ENCODE peak calls at places on chromosomes 5 and 9, in seven cellular contexts. One of them, this sample, is unnamed.

GRCh38 chr9:112890106-112891081 is at the start of gene SLC46A2:
- DNase-seq in heart left ventricle: peak
- DNase-seq in K562: no peak
- DNase-seq in IMR-90: no peak
- DNase-seq in A549: no peak
- DNase-seq in upper lobe of left lung: peak
- DNase-seq in right lobe of liver: peak
- DNase-seq in this sample: no peak

GRCh38 chr5:166436857-166437256 is 1854.6 kb upstream of the WWC1 start:
- DNase-seq in heart left ventricle: no peak
- DNase-seq in K562: no peak
- DNase-seq in IMR-90: no peak
- DNase-seq in A549: no peak
- DNase-seq in upper lobe of left lung: no peak
- DNase-seq in right lobe of liver: no peak
- DNase-seq in this sample: no peak

GRCh38 chr9:78606011-78606410 is 309.1 kb downstream of the PSAT1 start:
- DNase-seq in heart left ventricle: no peak
- DNase-seq in K562: no peak
- DNase-seq in IMR-90: peak
- DNase-seq in A549: no peak
- DNase-seq in upper lobe of left lung: no peak
- DNase-seq in right lobe of liver: no peak
- DNase-seq in this sample: no peak

GRCh38 chr5:60896991-60897390 is 47.9 kb downstream of the ERCC8 start:
- DNase-seq in heart left ventricle: no peak
- DNase-seq in K562: no peak
- DNase-seq in IMR-90: no peak
- DNase-seq in A549: no peak
- DNase-seq in upper lobe of left lung: no peak
- DNase-seq in right lobe of liver: no peak
- DNase-seq in this sample: no peak

GRCh38 chr5:178279026-178279722 is 46.6 kb upstream of the PHYKPL start:
- DNase-seq in heart left ventricle: peak
- DNase-seq in K562: no peak
- DNase-seq in IMR-90: no peak
- DNase-seq in A549: no peak
- DNase-seq in upper lobe of left lung: no peak
- DNase-seq in right lobe of liver: no peak
- DNase-seq in this sample: no peak

GRCh38 chr9:98533866-98534265 is 174.9 kb downstream of the GABBR2 start:
- DNase-seq in heart left ventricle: no peak
- DNase-seq in K562: no peak
- DNase-seq in IMR-90: no peak
- DNase-seq in A549: no peak
- DNase-seq in upper lobe of left lung: no peak
- DNase-seq in right lobe of liver: no peak
- DNase-seq in this sample: no peak

GRCh38 chr9:136577941-136578619 is 32.2 kb upstream of the NOTCH1 start:
- DNase-seq in heart left ventricle: peak
- DNase-seq in K562: no peak
- DNase-seq in IMR-90: no peak
- DNase-seq in A549: no peak
- DNase-seq in upper lobe of left lung: peak
- DNase-seq in right lobe of liver: no peak
- DNase-seq in this sample: no peak

GRCh38 chr5:16147179-16147900 is 32.3 kb downstream of the MARCHF11 start:
- DNase-seq in heart left ventricle: no peak
- DNase-seq in K562: no peak
- DNase-seq in IMR-90: no peak
- DNase-seq in A549: no peak
- DNase-seq in upper lobe of left lung: no peak
- DNase-seq in right lobe of liver: no peak
- DNase-seq in this sample: no peak

GRCh38 chr9:105712773-105713172 is 18.4 kb downstream of the TMEM38B start:
- DNase-seq in heart left ventricle: no peak
- DNase-seq in K562: no peak
- DNase-seq in IMR-90: no peak
- DNase-seq in A549: no peak
- DNase-seq in upper lobe of left lung: peak
- DNase-seq in right lobe of liver: peak
- DNase-seq in this sample: no peak

GRCh38 chr9:88586452-88586851 is 51.5 kb downstream of the NXNL2 start:
- DNase-seq in heart left ventricle: no peak
- DNase-seq in K562: no peak
- DNase-seq in IMR-90: no peak
- DNase-seq in A549: no peak
- DNase-seq in upper lobe of left lung: no peak
- DNase-seq in right lobe of liver: no peak
- DNase-seq in this sample: no peak

GRCh38 chr5:115313052-115313451 is 16.6 kb upstream of the CCDC112 start:
- DNase-seq in heart left ventricle: no peak
- DNase-seq in K562: no peak
- DNase-seq in IMR-90: no peak
- DNase-seq in A549: no peak
- DNase-seq in upper lobe of left lung: no peak
- DNase-seq in right lobe of liver: no peak
- DNase-seq in this sample: no peak

GRCh38 chr5:106827061-106827460 is 843.7 kb downstream of the EFNA5 start:
- DNase-seq in heart left ventricle: no peak
- DNase-seq in K562: no peak
- DNase-seq in IMR-90: peak
- DNase-seq in A549: no peak
- DNase-seq in upper lobe of left lung: no peak
- DNase-seq in right lobe of liver: no peak
- DNase-seq in this sample: no peak

GRCh38 chr5:618450-618849 is 6.3 kb downstream of the CEP72 start:
- DNase-seq in heart left ventricle: no peak
- DNase-seq in K562: no peak
- DNase-seq in IMR-90: no peak
- DNase-seq in A549: no peak
- DNase-seq in upper lobe of left lung: no peak
- DNase-seq in right lobe of liver: no peak
- DNase-seq in this sample: no peak

GRCh38 chr9:135248111-135248510 is 160.6 kb downstream of the OLFM1 start:
- DNase-seq in heart left ventricle: peak
- DNase-seq in K562: no peak
- DNase-seq in IMR-90: no peak
- DNase-seq in A549: no peak
- DNase-seq in upper lobe of left lung: no peak
- DNase-seq in right lobe of liver: no peak
- DNase-seq in this sample: no peak

GRCh38 chr5:139763584-139764249 is 31.9 kb upstream of the PSD2 start:
- DNase-seq in heart left ventricle: no peak
- DNase-seq in K562: no peak
- DNase-seq in IMR-90: no peak
- DNase-seq in A549: no peak
- DNase-seq in upper lobe of left lung: no peak
- DNase-seq in right lobe of liver: no peak
- DNase-seq in this sample: no peak

GRCh38 chr5:73764586-73764985 is 138.6 kb downstream of the ARHGEF28 start:
- DNase-seq in heart left ventricle: no peak
- DNase-seq in K562: no peak
- DNase-seq in IMR-90: peak
- DNase-seq in A549: peak
- DNase-seq in upper lobe of left lung: no peak
- DNase-seq in right lobe of liver: no peak
- DNase-seq in this sample: no peak

GRCh38 chr9:105204416-105204815 is 40.0 kb upstream of the SLC44A1 start:
- DNase-seq in heart left ventricle: no peak
- DNase-seq in K562: no peak
- DNase-seq in IMR-90: no peak
- DNase-seq in A549: no peak
- DNase-seq in upper lobe of left lung: no peak
- DNase-seq in right lobe of liver: no peak
- DNase-seq in this sample: no peak

GRCh38 chr5:99317136-99317535 is 388.3 kb upstream of the CHD1 start:
- DNase-seq in heart left ventricle: no peak
- DNase-seq in K562: no peak
- DNase-seq in IMR-90: no peak
- DNase-seq in A549: no peak
- DNase-seq in upper lobe of left lung: no peak
- DNase-seq in right lobe of liver: no peak
- DNase-seq in this sample: no peak

GRCh38 chr5:149732500-149733128 is 2.5 kb downstream of the PPARGC1B start:
- DNase-seq in heart left ventricle: peak
- DNase-seq in K562: peak
- DNase-seq in IMR-90: no peak
- DNase-seq in A549: no peak
- DNase-seq in upper lobe of left lung: no peak
- DNase-seq in right lobe of liver: peak
- DNase-seq in this sample: no peak

GRCh38 chr5:149731617-149732400 is 1.7 kb downstream of the PPARGC1B start:
- DNase-seq in heart left ventricle: peak
- DNase-seq in K562: peak
- DNase-seq in IMR-90: peak
- DNase-seq in A549: peak
- DNase-seq in upper lobe of left lung: peak
- DNase-seq in right lobe of liver: peak
- DNase-seq in this sample: peak

GRCh38 chr5:149731332-149731616 is 1.2 kb downstream of the PPARGC1B start:
- DNase-seq in heart left ventricle: no peak
- DNase-seq in K562: no peak
- DNase-seq in IMR-90: no peak
- DNase-seq in A549: no peak
- DNase-seq in upper lobe of left lung: peak
- DNase-seq in right lobe of liver: no peak
- DNase-seq in this sample: no peak

GRCh38 chr5:149729150-149729549 is 960 bp upstream of the PPARGC1B start:
- DNase-seq in heart left ventricle: no peak
- DNase-seq in K562: no peak
- DNase-seq in IMR-90: no peak
- DNase-seq in A549: no peak
- DNase-seq in upper lobe of left lung: peak
- DNase-seq in right lobe of liver: no peak
- DNase-seq in this sample: no peak

DNA sequence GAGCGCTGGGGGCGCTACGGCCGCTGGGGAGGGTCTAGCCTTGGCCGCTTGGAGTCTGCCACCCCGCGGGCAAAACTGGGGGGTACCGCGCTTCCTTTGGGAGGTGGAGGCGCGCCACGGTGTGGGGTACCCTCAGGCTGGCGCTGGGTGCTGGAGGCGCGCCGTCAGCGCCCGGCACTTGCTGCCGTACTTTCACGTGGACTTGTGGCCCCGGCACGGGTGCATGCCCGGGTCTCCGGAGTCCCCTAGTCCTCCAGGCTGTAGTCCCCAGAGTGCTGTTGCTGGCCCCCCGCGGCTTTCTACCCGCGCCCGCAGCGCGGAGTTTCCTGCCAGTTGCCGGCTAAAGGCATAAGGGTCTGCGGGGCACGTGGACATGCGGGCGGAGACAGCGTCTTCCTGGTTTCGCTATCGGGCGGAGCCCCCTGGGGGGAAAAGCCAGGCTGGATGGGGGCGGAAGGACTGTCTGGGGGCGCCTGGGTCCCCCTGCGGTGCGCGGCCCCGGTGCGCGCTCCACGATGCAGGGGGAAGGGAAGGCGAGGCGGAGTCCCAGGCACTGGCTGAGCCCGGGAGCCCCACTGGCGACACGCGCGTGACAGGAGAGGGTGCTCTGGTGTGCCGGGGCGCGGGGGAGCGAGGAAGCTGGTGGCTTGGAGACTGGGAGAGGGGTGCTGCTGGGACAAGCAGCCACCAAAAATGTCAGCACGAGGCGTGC is 666 bp downstream of the PPARGC1B start:
- DNase-seq in heart left ventricle: peak
- DNase-seq in K562: peak
- DNase-seq in IMR-90: no peak
- DNase-seq in A549: peak
- DNase-seq in upper lobe of left lung: peak
- DNase-seq in right lobe of liver: peak
- DNase-seq in this sample: peak
- TF ChIP-seq POLR2A in heart left ventricle: no peak
- TF ChIP-seq POLR2A in K562: peak
- TF ChIP-seq POLR2A in IMR-90: no peak
- TF ChIP-seq POLR2A in A549: no peak
- TF ChIP-seq POLR2A in upper lobe of left lung: no peak
- TF ChIP-seq POLR2A in right lobe of liver: no peak
- TF ChIP-seq POLR2A in this sample: no peak

GRCh38 chr9:37430841-37431597 is 8.5 kb downstream of the GRHPR start:
- DNase-seq in heart left ventricle: no peak
- DNase-seq in K562: no peak
- DNase-seq in IMR-90: no peak
- DNase-seq in A549: no peak
- DNase-seq in upper lobe of left lung: peak
- DNase-seq in right lobe of liver: peak
- DNase-seq in this sample: no peak
- TF ChIP-seq POLR2A in heart left ventricle: no peak
- TF ChIP-seq POLR2A in K562: peak
- TF ChIP-seq POLR2A in IMR-90: no peak
- TF ChIP-seq POLR2A in A549: no peak
- TF ChIP-seq POLR2A in upper lobe of left lung: no peak
- TF ChIP-seq POLR2A in right lobe of liver: no peak
- TF ChIP-seq POLR2A in this sample: peak

GRCh38 chr5:138491669-138492551 is 26.6 kb downstream of the EGR1 start:
- DNase-seq in heart left ventricle: peak
- DNase-seq in K562: peak
- DNase-seq in IMR-90: peak
- DNase-seq in A549: peak
- DNase-seq in upper lobe of left lung: peak
- DNase-seq in right lobe of liver: peak
- DNase-seq in this sample: peak
- TF ChIP-seq POLR2A in heart left ventricle: no peak
- TF ChIP-seq POLR2A in K562: peak
- TF ChIP-seq POLR2A in IMR-90: peak
- TF ChIP-seq POLR2A in A549: no peak
- TF ChIP-seq POLR2A in upper lobe of left lung: no peak
- TF ChIP-seq POLR2A in right lobe of liver: peak
- TF ChIP-seq POLR2A in this sample: no peak

DNA sequence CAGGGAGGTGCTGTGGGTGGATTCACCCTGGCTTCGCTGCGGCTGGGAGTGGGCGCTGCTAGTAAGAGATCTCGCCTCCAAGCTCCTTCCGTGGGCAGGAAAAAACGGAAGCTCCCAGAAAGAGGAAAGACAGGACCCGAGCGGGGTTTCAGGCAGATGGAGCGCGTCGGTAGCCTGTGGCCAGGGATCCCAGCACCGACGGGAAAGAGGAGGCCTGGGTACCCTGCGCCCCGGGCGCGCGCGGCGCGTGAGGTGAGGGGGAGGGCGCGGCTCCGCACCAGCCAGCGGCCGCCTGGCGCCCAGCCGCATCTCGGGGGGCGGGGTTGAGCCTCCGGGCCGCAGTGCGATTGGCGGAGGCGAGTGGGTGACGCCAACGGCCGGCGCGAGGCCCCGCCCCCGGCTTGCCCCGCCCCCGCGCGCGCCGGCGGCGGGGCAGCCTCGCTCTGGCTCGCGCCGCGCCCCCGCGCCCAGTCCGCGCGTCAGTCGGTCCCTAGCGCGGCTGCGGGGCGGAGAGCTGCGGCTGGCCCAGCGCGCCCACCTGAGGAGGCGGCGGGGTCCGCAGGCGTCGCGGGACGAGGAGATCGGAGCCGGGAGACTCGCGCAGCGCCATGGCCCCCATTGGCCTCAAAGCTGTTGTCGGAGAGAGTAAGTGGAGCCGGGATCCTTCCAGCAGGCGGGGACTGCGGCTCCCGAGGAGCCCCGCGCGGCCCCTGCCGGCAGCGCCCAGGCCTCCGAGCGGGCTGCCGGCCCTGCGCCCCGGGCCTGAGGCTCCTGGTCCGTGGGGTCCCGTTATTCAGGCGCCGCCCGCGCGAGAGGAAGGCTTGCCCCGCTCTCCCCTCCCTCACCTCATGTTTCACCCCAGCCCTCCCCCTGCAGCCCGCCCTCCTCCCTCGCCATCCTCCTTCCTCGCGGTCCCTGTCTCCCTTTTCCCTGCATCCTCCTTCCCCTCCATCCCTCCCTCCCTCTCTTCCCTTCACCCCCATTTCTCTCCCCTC is at the start of gene STXBP1:
- DNase-seq in heart left ventricle: peak
- DNase-seq in K562: peak
- DNase-seq in IMR-90: peak
- DNase-seq in A549: peak
- DNase-seq in upper lobe of left lung: peak
- DNase-seq in right lobe of liver: peak
- DNase-seq in this sample: peak
- TF ChIP-seq POLR2A in heart left ventricle: peak
- TF ChIP-seq POLR2A in K562: peak
- TF ChIP-seq POLR2A in IMR-90: peak
- TF ChIP-seq POLR2A in A549: peak
- TF ChIP-seq POLR2A in upper lobe of left lung: peak
- TF ChIP-seq POLR2A in right lobe of liver: peak
- TF ChIP-seq POLR2A in this sample: no peak